ENCODE peak calls at places on chromosomes 2 and 18, in eight cellular contexts. G is tibial nerve; W is aorta; Q is CD8-positive, alpha-beta T cell; X is psoas muscle; T is uterus; U is SK-N-SH; K is PC-3. M is an unnamed sample. For H3K36me3, the result is how much of the 10 kb centered on the place peaks cover.

GRCh38 chr2:233974530-233975071 is 57.4 kb downstream of the TRPM8 start:
- DNase-seq in G (peak), W (peak), Q (no peak), X (peak), T (peak), U (peak), K (peak), M (peak)

GRCh38 chr2:170456914-170457313 is 258.2 kb upstream of the SP5 start:
- DNase-seq in G (no peak), W (no peak), Q (no peak), X (no peak), T (no peak), U (no peak), K (peak), M (no peak)

GRCh38 chr2:47339745-47340541 is 63.0 kb upstream of the MSH2 start:
- DNase-seq in G (no peak), W (no peak), Q (no peak), X (no peak), T (no peak), U (no peak), K (peak), M (no peak)

GRCh38 chr2:15400240-15400826 is 160.8 kb downstream of the NBAS start:
- DNase-seq in G (no peak), W (no peak), Q (no peak), X (no peak), T (no peak), U (no peak), K (no peak), M (no peak)

GRCh38 chr2:28652217-28652616 is 99.4 kb upstream of the PPP1CB start:
- DNase-seq in G (no peak), W (no peak), Q (no peak), X (no peak), T (no peak), U (no peak), K (peak), M (no peak)

GRCh38 chr2:38375711-38376345 is 1.2 kb downstream of the ATL2 start:
- DNase-seq in G (no peak), W (peak), Q (no peak), X (peak), T (peak), U (peak), K (peak), M (no peak)

GRCh38 chr18:58105908-58106673 is 62.1 kb downstream of the NEDD4L start:
- DNase-seq in G (no peak), W (no peak), Q (no peak), X (no peak), T (no peak), U (peak), K (no peak), M (peak)

GRCh38 chr2:5365871-5366461 is 326.2 kb upstream of the SOX11 start:
- DNase-seq in G (peak), W (peak), Q (peak), X (peak), T (no peak), U (peak), K (peak), M (peak)

GRCh38 chr2:105795575-105795934 is 50.8 kb downstream of the NCK2 start:
- DNase-seq in G (no peak), W (no peak), Q (no peak), X (no peak), T (no peak), U (no peak), K (peak), M (no peak)

GRCh38 chr2:64704161-64704560 is 50.4 kb upstream of the SERTAD2 start:
- DNase-seq in G (no peak), W (no peak), Q (no peak), X (no peak), T (no peak), U (no peak), K (no peak), M (no peak)

GRCh38 chr2:69742170-69742952 is 427 bp downstream of the ANXA4 start:
- DNase-seq in G (no peak), W (peak), Q (no peak), X (no peak), T (no peak), U (peak), K (peak), M (no peak)

GRCh38 chr2:181785677-181786344 is 105.5 kb upstream of the NEUROD1 start:
- DNase-seq in G (no peak), W (no peak), Q (no peak), X (no peak), T (no peak), U (no peak), K (peak), M (no peak)

GRCh38 chr2:124309563-124310138 is 284.6 kb downstream of the CNTNAP5 start:
- DNase-seq in G (no peak), W (no peak), Q (no peak), X (no peak), T (no peak), U (peak), K (no peak), M (no peak)

GRCh38 chr2:213246665-213247281 is 37.5 kb upstream of the SPAG16 start:
- DNase-seq in G (no peak), W (peak), Q (peak), X (no peak), T (no peak), U (peak), K (peak), M (peak)

GRCh38 chr2:20067992-20068727 is 16.7 kb upstream of the LAPTM4A start:
- DNase-seq in G (no peak), W (no peak), Q (no peak), X (no peak), T (peak), U (no peak), K (peak), M (no peak)

GRCh38 chr2:204967199-204967995 is 422.1 kb downstream of the PARD3B start:
- DNase-seq in G (no peak), W (no peak), Q (peak), X (no peak), T (no peak), U (peak), K (no peak), M (peak)

GRCh38 chr2:188050716-188051115 is 241.0 kb upstream of the GULP1 start:
- DNase-seq in G (no peak), W (no peak), Q (no peak), X (no peak), T (no peak), U (no peak), K (no peak), M (peak)

GRCh38 chr2:1665761-1666505 is 78.4 kb downstream of the PXDN start:
- DNase-seq in G (no peak), W (no peak), Q (no peak), X (no peak), T (no peak), U (no peak), K (no peak), M (no peak)

GRCh38 chr2:191345788-191346187 is 100.6 kb downstream of the MYO1B start:
- DNase-seq in G (no peak), W (no peak), Q (no peak), X (no peak), T (no peak), U (no peak), K (peak), M (no peak)

GRCh38 chr2:23703583-23704385 is 223.1 kb downstream of the ATAD2B start:
- DNase-seq in G (no peak), W (peak), Q (no peak), X (no peak), T (peak), U (no peak), K (no peak), M (no peak)

GRCh38 chr18:21489119-21489750 is 111.3 kb downstream of the ESCO1 start:
- DNase-seq in G (no peak), W (no peak), Q (no peak), X (no peak), T (no peak), U (peak), K (peak), M (peak)

GRCh38 chr2:152594792-152595191 is 122.5 kb downstream of the PRPF40A start:
- DNase-seq in G (peak), W (peak), Q (no peak), X (peak), T (no peak), U (no peak), K (no peak), M (no peak)

GRCh38 chr2:64380853-64381527 is 73.0 kb upstream of the LGALSL start:
- DNase-seq in G (no peak), W (no peak), Q (no peak), X (no peak), T (no peak), U (no peak), K (no peak), M (no peak)

GRCh38 chr18:8998481-8999217 is 103.8 kb upstream of the NDUFV2 start:
- DNase-seq in G (no peak), W (no peak), Q (no peak), X (no peak), T (no peak), U (no peak), K (no peak), M (no peak)

GRCh38 chr2:23366720-23367119 is 18.3 kb upstream of the KLHL29 start:
- DNase-seq in G (no peak), W (no peak), Q (no peak), X (no peak), T (no peak), U (no peak), K (no peak), M (no peak)

GRCh38 chr2:124978597-124978996 is 953.5 kb downstream of the CNTNAP5 start:
- DNase-seq in G (no peak), W (no peak), Q (no peak), X (no peak), T (no peak), U (peak), K (no peak), M (no peak)

GRCh38 chr2:238467772-238468171 is 41.0 kb downstream of the ASB1 start:
- DNase-seq in G (no peak), W (no peak), Q (no peak), X (no peak), T (no peak), U (no peak), K (peak), M (no peak)

GRCh38 chr18:39701839-39702238 is 2136.2 kb upstream of the CELF4 start:
- DNase-seq in G (no peak), W (no peak), Q (no peak), X (no peak), T (no peak), U (no peak), K (peak), M (no peak)

GRCh38 chr18:49727816-49728215 is 85.5 kb downstream of the ACAA2 start:
- DNase-seq in G (no peak), W (no peak), Q (no peak), X (no peak), T (no peak), U (no peak), K (no peak), M (no peak)

GRCh38 chr2:105582952-105583660 is 161.6 kb upstream of the NCK2 start:
- DNase-seq in G (no peak), W (no peak), Q (no peak), X (no peak), T (no peak), U (no peak), K (no peak), M (no peak)

GRCh38 chr18:48675330-48675761 is 136.5 kb downstream of the CTIF start:
- DNase-seq in G (peak), W (peak), Q (peak), X (peak), T (peak), U (peak), K (peak), M (peak)

GRCh38 chr2:188434018-188434417 is 142.3 kb downstream of the GULP1 start:
- DNase-seq in G (no peak), W (no peak), Q (no peak), X (no peak), T (no peak), U (no peak), K (no peak), M (no peak)

GRCh38 chr2:240596491-240596931 is 10.0 kb downstream of the CAPN10 start:
- DNase-seq in G (peak), W (peak), Q (no peak), X (peak), T (no peak), U (no peak), K (no peak), M (no peak)

GRCh38 chr2:134361648-134362047 is 107.8 kb downstream of the MGAT5 start:
- DNase-seq in G (no peak), W (no peak), Q (no peak), X (no peak), T (no peak), U (no peak), K (peak), M (no peak)
- H3K36me3 ChIP-seq in G (under half), W (under half), Q (under half), X (under half), T (under half), U (under half), K (under half), M (under half)

GRCh38 chr18:70036771-70037452 is 89.2 kb upstream of the CD226 start:
- DNase-seq in G (no peak), W (no peak), Q (no peak), X (no peak), T (no peak), U (no peak), K (no peak), M (no peak)
- H3K36me3 ChIP-seq in G (under half), W (under half), Q (under half), X (under half), T (under half), U (under half), K (under half), M (under half)

GRCh38 chr18:13120967-13121586 is 97.5 kb upstream of the LDLRAD4 start:
- DNase-seq in G (no peak), W (no peak), Q (no peak), X (no peak), T (no peak), U (no peak), K (no peak), M (no peak)
- H3K36me3 ChIP-seq in G (under half), W (under half), Q (under half), X (under half), T (under half), U (under half), K (under half), M (under half)

GRCh38 chr2:174580951-174581350 is 16.7 kb downstream of the WIPF1 start:
- DNase-seq in G (no peak), W (no peak), Q (no peak), X (no peak), T (no peak), U (no peak), K (no peak), M (no peak)
- H3K36me3 ChIP-seq in G (under half), W (under half), Q (half or more), X (under half), T (under half), U (under half), K (under half), M (under half)

DNA sequence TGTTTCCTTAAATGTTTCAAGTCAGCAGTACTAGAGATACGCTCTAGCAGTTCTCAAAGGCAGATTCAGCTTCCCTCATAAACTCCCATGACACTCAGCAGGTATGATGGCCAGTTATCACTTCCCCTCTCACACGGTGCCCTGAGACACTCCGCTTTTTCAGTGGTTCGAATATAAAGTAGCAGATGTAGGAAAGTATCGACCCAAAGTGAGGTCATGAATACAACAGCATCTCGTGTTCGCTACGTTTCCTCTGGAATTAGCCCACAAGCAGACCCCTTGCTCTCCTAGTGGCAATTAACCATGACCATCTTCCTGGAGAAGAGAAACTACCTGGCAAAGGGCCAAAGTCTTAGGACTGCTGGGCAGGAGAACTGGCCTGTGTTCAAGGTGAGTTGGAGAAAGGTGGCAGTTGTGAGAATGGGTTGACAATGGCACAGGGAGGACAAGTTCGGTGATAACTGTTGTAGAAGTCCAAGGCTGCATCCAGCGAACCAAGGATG is 9.3 kb upstream of the AGBL5 start:
- DNase-seq in G (no peak), W (no peak), Q (no peak), X (no peak), T (no peak), U (no peak), K (no peak), M (peak)
- H3K36me3 ChIP-seq in G (under half), W (under half), Q (under half), X (under half), T (under half), U (half or more), K (under half), M (under half)

GRCh38 chr2:86070868-86071267 is 34.8 kb downstream of the POLR1A start:
- DNase-seq in G (no peak), W (no peak), Q (no peak), X (no peak), T (no peak), U (no peak), K (no peak), M (no peak)
- H3K36me3 ChIP-seq in G (under half), W (under half), Q (under half), X (under half), T (under half), U (half or more), K (half or more), M (half or more)

GRCh38 chr2:150681120-150681796 is 193.8 kb upstream of the RND3 start:
- DNase-seq in G (no peak), W (no peak), Q (no peak), X (no peak), T (no peak), U (no peak), K (peak), M (peak)
- H3K36me3 ChIP-seq in G (under half), W (under half), Q (under half), X (under half), T (under half), U (under half), K (under half), M (under half)